ENCODE peak calls at places on chromosomes 3 and 15, in five cellular contexts. Z is stimulated activated CD4-positive, alpha-beta T cell treated with anti-CD3 and anti-CD28 coated beads, TNF-alpha, amount 100 ng/mL, for 4 hours; R is activated B cell treated with CpG ODN at 0.5 μM for 24 hours; A is T follicular helper cell; C is NCI-H2029. V is an unnamed sample.

GRCh38 chr3:21551019-21551418 is 200.0 kb downstream of the ZNF385D start:
- DNase-seq in Z (no peak), R (no peak), A (no peak), C (no peak), V (no peak)

GRCh38 chr3:58025824-58026579 is 17.8 kb downstream of the FLNB start:
- DNase-seq in Z (no peak), R (no peak), A (no peak), C (peak; percentile 76), V (no peak)

GRCh38 chr3:58414538-58415197 is 19.0 kb downstream of the PDHB start:
- DNase-seq in Z (no peak), R (no peak), A (peak; percentile 22), C (peak; percentile 12), V (peak; percentile 37)

GRCh38 chr3:102089904-102090492 is 240.7 kb downstream of the NFKBIZ start:
- DNase-seq in Z (no peak), R (no peak), A (no peak), C (no peak), V (no peak)

GRCh38 chr3:134640872-134641470 is 9.9 kb downstream of the KY start:
- DNase-seq in Z (no peak), R (no peak), A (no peak), C (no peak), V (no peak)

GRCh38 chr3:64995857-64996564 is 308.2 kb upstream of the ADAMTS9 start:
- DNase-seq in Z (no peak), R (no peak), A (no peak), C (no peak), V (no peak)

GRCh38 chr3:134035836-134036235 is 6.1 kb upstream of the SLCO2A1 start:
- DNase-seq in Z (no peak), R (no peak), A (no peak), C (no peak), V (no peak)

GRCh38 chr15:38002883-38003477 is 68.5 kb downstream of the TMCO5A start:
- DNase-seq in Z (no peak), R (no peak), A (no peak), C (no peak), V (no peak)

GRCh38 chr3:33105341-33105943 is 8.4 kb upstream of the CRTAP start:
- DNase-seq in Z (no peak), R (no peak), A (no peak), C (no peak), V (no peak)

GRCh38 chr3:126569390-126569975 is 10.8 kb upstream of the C3orf22 start:
- DNase-seq in Z (no peak), R (no peak), A (no peak), C (no peak), V (no peak)

GRCh38 chr3:126081618-126082333 is 2.1 kb downstream of the SLC41A3 start:
- DNase-seq in Z (no peak), R (no peak), A (no peak), C (no peak), V (no peak)

GRCh38 chr15:50227076-50227475 is 38.5 kb downstream of the HDC start:
- DNase-seq in Z (no peak), R (no peak), A (no peak), C (no peak), V (no peak)

GRCh38 chr15:31465083-31465955 is 138.7 kb downstream of the KLF13 start:
- DNase-seq in Z (no peak), R (no peak), A (no peak), C (no peak), V (no peak)

GRCh38 chr3:10026084-10026890 is at the start of gene FANCD2:
- DNase-seq in Z (peak; percentile 78), R (peak; percentile 97), A (peak; percentile 90), C (peak; percentile 79), V (peak; percentile 90)

GRCh38 chr15:52336530-52336929 is 40.9 kb upstream of the MYO5C start:
- DNase-seq in Z (no peak), R (no peak), A (no peak), C (no peak), V (no peak)

GRCh38 chr3:123202451-123202850 is 708 bp downstream of the SEC22A start:
- DNase-seq in Z (no peak), R (no peak), A (no peak), C (no peak), V (peak; percentile 9)

GRCh38 chr3:5195605-5196004 is 8.1 kb downstream of the EDEM1 start:
- DNase-seq in Z (no peak), R (no peak), A (no peak), C (peak; percentile 18), V (no peak)

GRCh38 chr15:73921257-73921890 is 4.9 kb upstream of the LOXL1 start:
- DNase-seq in Z (no peak), R (no peak), A (no peak), C (no peak), V (no peak)

GRCh38 chr3:12046406-12046805 is 42.2 kb downstream of the SYN2 start:
- DNase-seq in Z (no peak), R (no peak), A (no peak), C (peak; percentile 3), V (no peak)

GRCh38 chr3:195013962-195014361 is 257.0 kb downstream of the XXYLT1 start:
- DNase-seq in Z (no peak), R (no peak), A (no peak), C (no peak), V (no peak)

GRCh38 chr3:46504780-46505179 is 7.0 kb downstream of the RTP3 start:
- DNase-seq in Z (no peak), R (no peak), A (no peak), C (no peak), V (no peak)